ENCODE peak calls at places on chromosomes 5 and 9, in eight cellular contexts. P is upper lobe of left lung, S is sigmoid colon, Y is HCT116, E is GM12878, V is K562, U is breast epithelium, H is stomach. B is an unnamed sample.

GRCh38 chr5:32285489-32286138 is 27.1 kb downstream of the MTMR12 start:
- DNase-seq in P (no peak), S (no peak), Y (no peak), E (no peak), V (peak), U (no peak), H (no peak), B (no peak)

GRCh38 chr9:114603183-114603582 is 7.9 kb upstream of the TMEM268 start:
- DNase-seq in P (peak), S (no peak), Y (no peak), E (no peak), V (no peak), U (no peak), H (no peak), B (no peak)

GRCh38 chr5:3153226-3153858 is 401.9 kb upstream of the IRX2 start:
- DNase-seq in P (no peak), S (no peak), Y (no peak), E (no peak), V (no peak), U (no peak), H (no peak), B (peak)

GRCh38 chr5:146592342-146592741 is 76.4 kb upstream of the GPR151 start:
- DNase-seq in P (no peak), S (no peak), Y (no peak), E (no peak), V (no peak), U (no peak), H (no peak), B (no peak)

GRCh38 chr9:4465910-4466309 is 24.4 kb upstream of the SLC1A1 start:
- DNase-seq in P (no peak), S (no peak), Y (no peak), E (peak), V (no peak), U (no peak), H (no peak), B (no peak)

GRCh38 chr5:170357853-170358497 is 31.2 kb downstream of the KCNMB1 start:
- DNase-seq in P (peak), S (peak), Y (no peak), E (no peak), V (peak), U (no peak), H (peak), B (no peak)

GRCh38 chr5:175718401-175719108 is 60.7 kb downstream of the HRH2 start:
- DNase-seq in P (peak), S (peak), Y (peak), E (no peak), V (peak), U (peak), H (peak), B (no peak)

GRCh38 chr9:106649664-106650063 is 213.3 kb upstream of the ZNF462 start:
- DNase-seq in P (no peak), S (no peak), Y (no peak), E (no peak), V (no peak), U (no peak), H (no peak), B (no peak)

GRCh38 chr9:76269789-76270188 is 124.4 kb downstream of the RFK start:
- DNase-seq in P (no peak), S (no peak), Y (no peak), E (no peak), V (no peak), U (no peak), H (no peak), B (no peak)

GRCh38 chr5:118863345-118863744 is 125.0 kb downstream of the DTWD2 start:
- DNase-seq in P (no peak), S (no peak), Y (no peak), E (no peak), V (no peak), U (no peak), H (no peak), B (no peak)

GRCh38 chr5:128546658-128547281 is 8.7 kb upstream of the FBN2 start:
- DNase-seq in P (no peak), S (no peak), Y (no peak), E (no peak), V (no peak), U (no peak), H (no peak), B (no peak)

GRCh38 chr5:138662599-138662998 is 87.4 kb upstream of the HSPA9 start:
- DNase-seq in P (no peak), S (no peak), Y (no peak), E (no peak), V (no peak), U (no peak), H (no peak), B (no peak)

GRCh38 chr9:137241490-137242328 is 622 bp downstream of the TUBB4B start:
- DNase-seq in P (peak), S (peak), Y (no peak), E (no peak), V (peak), U (no peak), H (peak), B (no peak)

GRCh38 chr5:167030500-167031120 is 1260.8 kb upstream of the WWC1 start:
- DNase-seq in P (no peak), S (no peak), Y (no peak), E (no peak), V (peak), U (no peak), H (no peak), B (no peak)

GRCh38 chr5:117590944-117591343 is 1016.3 kb upstream of the SEMA6A start:
- DNase-seq in P (no peak), S (no peak), Y (peak), E (no peak), V (no peak), U (no peak), H (no peak), B (no peak)

GRCh38 chr9:133347985-133348762 is at the start of the genes MED22 and RPL7A:
- DNase-seq in P (peak), S (peak), Y (peak), E (peak), V (peak), U (peak), H (peak), B (no peak)
- TF ChIP-seq POLR2A in P (peak), S (peak), Y (peak), E (peak), V (peak), U (peak), H (no peak), B (peak)

GRCh38 chr5:149572170-149572569 is 9.1 kb upstream of the ARHGEF37 start:
- DNase-seq in P (no peak), S (no peak), Y (no peak), E (no peak), V (no peak), U (no peak), H (no peak), B (no peak)
- TF ChIP-seq POLR2AphosphoS5 in P (no peak), S (no peak), Y (no peak), E (no peak), V (no peak), U (no peak), H (no peak), B (no peak)

DNA sequence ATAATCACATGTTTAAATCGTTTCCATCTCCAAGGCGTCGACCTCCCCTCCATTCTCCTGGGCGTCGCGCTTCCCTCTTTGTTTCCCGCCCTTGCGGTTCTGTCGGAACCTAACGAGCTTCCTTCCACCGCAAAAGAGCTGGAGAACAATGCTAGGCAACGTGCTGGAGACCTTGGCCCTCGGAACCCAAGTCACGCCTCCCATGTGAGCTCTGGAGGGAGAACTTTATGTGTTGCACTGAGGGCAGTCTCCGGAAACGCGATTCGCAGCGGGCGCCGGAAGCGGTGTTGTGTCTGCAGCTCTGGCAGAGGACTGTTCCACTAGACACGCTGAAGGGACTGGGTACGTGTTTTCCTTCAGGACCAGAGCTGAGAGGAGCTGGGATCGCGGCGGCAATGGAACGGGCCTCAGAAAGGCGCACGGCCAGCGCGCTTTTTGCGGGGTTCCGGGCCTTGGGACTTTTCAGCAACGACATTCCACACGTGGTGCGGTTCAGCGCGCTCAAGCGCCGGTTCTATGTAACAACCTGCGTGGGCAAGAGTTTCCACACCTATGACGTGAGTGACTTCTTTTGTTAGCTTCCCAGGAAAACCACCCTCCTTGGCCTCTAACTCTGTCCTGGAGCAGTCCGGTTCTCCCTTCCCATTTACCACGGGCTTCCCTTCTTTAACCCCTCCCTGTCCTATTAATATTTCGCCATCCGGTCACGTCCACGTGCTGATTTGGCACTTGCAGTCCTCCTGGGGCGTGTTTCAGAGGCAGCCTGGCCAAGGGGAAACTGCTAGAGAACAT is at the start of gene WDR36:
- DNase-seq in P (peak), S (peak), Y (peak), E (peak), V (peak), U (peak), H (peak), B (peak)
- TF ChIP-seq POLR2A in P (peak), S (no peak), Y (peak), E (peak), V (peak), U (no peak), H (no peak), B (no peak)

DNA sequence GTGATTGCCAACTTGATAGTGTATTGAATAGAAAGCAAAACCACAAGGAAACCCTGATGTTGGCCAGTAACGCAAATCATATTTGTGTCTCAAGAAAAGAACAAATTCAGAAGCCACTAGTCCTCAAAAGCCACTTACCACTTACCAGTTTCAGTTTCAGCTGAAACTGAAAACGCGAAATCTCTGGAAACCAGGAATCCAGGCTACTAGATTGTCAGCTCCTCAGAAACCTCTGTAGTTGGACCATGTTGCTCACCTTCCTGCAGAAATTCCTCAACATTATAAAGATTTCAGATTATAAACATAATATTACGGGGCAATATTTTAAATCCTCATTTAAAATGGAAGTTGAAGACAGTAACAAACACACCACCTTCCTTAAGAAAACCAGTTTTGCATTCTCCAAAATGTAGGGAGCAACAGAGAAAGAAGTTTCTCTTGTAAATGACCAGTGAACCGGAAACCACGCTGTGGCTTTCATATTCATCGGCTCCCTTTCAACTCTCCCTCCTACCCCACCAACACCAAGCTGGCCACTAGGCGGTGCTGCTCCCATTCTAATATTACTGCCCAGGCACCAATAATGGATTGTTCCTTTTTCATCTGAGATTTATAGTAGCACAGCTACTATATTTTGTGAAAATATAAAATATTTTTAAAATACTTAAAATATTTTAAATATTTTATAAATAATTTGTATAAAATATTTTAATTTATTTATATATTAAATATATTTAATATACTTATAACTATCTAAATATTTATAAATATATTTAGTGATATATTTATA is 8.7 kb upstream of the TMED7 start:
- DNase-seq in P (peak), S (peak), Y (peak), E (peak), V (peak), U (peak), H (peak), B (no peak)
- TF ChIP-seq POLR2AphosphoS5 in P (no peak), S (no peak), Y (peak), E (no peak), V (no peak), U (peak), H (no peak), B (no peak)

DNA sequence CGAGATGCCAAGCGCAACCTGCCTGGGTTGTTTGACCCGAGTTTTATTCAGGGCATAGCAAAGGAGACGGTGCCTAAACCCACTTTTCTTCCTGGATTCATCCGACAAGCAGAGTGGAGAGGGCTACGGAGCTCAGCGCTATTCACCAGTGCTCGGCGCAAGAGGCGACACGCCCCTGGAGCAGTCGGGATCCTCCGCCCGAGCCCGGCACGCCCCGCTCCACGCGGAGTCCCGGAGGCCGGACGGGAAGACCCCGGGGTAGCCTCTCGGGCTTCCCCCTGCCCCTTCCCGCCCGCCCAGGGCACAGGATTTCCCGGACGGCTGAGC is 460 bp downstream of the SERINC5 start:
- DNase-seq in P (peak), S (peak), Y (no peak), E (no peak), V (peak), U (no peak), H (peak), B (no peak)
- TF ChIP-seq POLR2A in P (no peak), S (no peak), Y (no peak), E (no peak), V (no peak), U (no peak), H (no peak), B (no peak)

GRCh38 chr5:172860520-172861443 is 26.7 kb downstream of the ERGIC1 start:
- DNase-seq in P (peak), S (peak), Y (no peak), E (no peak), V (no peak), U (peak), H (peak), B (no peak)
- TF ChIP-seq POLR2AphosphoS5 in P (peak), S (peak), Y (no peak), E (no peak), V (no peak), U (peak), H (peak), B (peak)